ENCODE peak calls at places on chromosomes 11 and 22, in four cellular contexts. V is Daoy; I is upper lobe of right lung; S is activated naive CD8-positive, alpha-beta T cell treated with anti-CD3 and anti-CD28 coated beads, Interleukin-2, amount 10 ng/mL, durations not matched to agents 7 days and 5 days. N is an unnamed sample.

GRCh38 chr22:19942071-19942885 is 660 bp upstream of the TXNRD2 start:
- DNase-seq in V (no peak), I (peak), S (peak), N (peak)

GRCh38 chr22:47411006-47411405 is 648.6 kb downstream of the TBC1D22A start:
- DNase-seq in V (no peak), I (peak), S (no peak), N (no peak)

GRCh38 chr22:31610611-31611010 is 51.4 kb downstream of the PISD start:
- DNase-seq in V (no peak), I (no peak), S (no peak), N (no peak)

GRCh38 chr11:120467627-120468026 is 43.9 kb upstream of the GRIK4 start:
- DNase-seq in V (peak), I (no peak), S (no peak), N (no peak)

GRCh38 chr11:70415176-70415575 is 16.8 kb downstream of the CTTN start:
- DNase-seq in V (no peak), I (no peak), S (no peak), N (no peak)

GRCh38 chr11:16000065-16000464 is 356.3 kb downstream of the SOX6 start:
- DNase-seq in V (no peak), I (no peak), S (no peak), N (no peak)

GRCh38 chr11:66976925-66977324 is 1.8 kb downstream of the C11orf86 start:
- DNase-seq in V (no peak), I (no peak), S (no peak), N (no peak)

GRCh38 chr11:67370351-67371076 is 2.9 kb downstream of the CLCF1 start:
- DNase-seq in V (no peak), I (no peak), S (no peak), N (no peak)

GRCh38 chr22:37211853-37212173 is 464 bp downstream of the SSTR3 start:
- DNase-seq in V (no peak), I (no peak), S (no peak), N (no peak)

GRCh38 chr22:38864361-38865191 is 7.4 kb downstream of the CBX6 start:
- DNase-seq in V (no peak), I (peak), S (peak), N (no peak)

GRCh38 chr11:4991066-4991465 is 3.6 kb upstream of the OR51L1 start:
- DNase-seq in V (no peak), I (no peak), S (no peak), N (peak)

GRCh38 chr11:78371221-78371899 is 46.3 kb downstream of the GAB2 start:
- DNase-seq in V (no peak), I (no peak), S (no peak), N (no peak)

GRCh38 chr11:48012051-48012391 is 31.7 kb downstream of the PTPRJ start:
- DNase-seq in V (no peak), I (no peak), S (peak), N (no peak)

GRCh38 chr11:9461068-9461759 is 402 bp downstream of the ZNF143 start:
- DNase-seq in V (peak), I (peak), S (peak), N (peak)

GRCh38 chr11:12318791-12319733 is 58.3 kb upstream of the PARVA start:
- DNase-seq in V (no peak), I (no peak), S (no peak), N (peak)

GRCh38 chr11:12961615-12962014 is 47.5 kb upstream of the RASSF10 start:
- DNase-seq in V (no peak), I (no peak), S (no peak), N (no peak)

GRCh38 chr11:120601566-120601965 is 90.0 kb downstream of the GRIK4 start:
- DNase-seq in V (peak), I (no peak), S (no peak), N (no peak)

GRCh38 chr11:40139507-40139906 is 1319.9 kb downstream of the LRRC4C start:
- DNase-seq in V (no peak), I (no peak), S (no peak), N (no peak)

GRCh38 chr11:117877120-117877784 is 794 bp upstream of the FXYD6 start:
- DNase-seq in V (no peak), I (no peak), S (no peak), N (no peak)

GRCh38 chr11:14380947-14381555 is 22.1 kb upstream of the RRAS2 start:
- DNase-seq in V (peak), I (peak), S (peak), N (peak)

GRCh38 chr22:25525376-25525775 is 39.1 kb upstream of the GRK3 start:
- DNase-seq in V (no peak), I (no peak), S (no peak), N (no peak)

GRCh38 chr11:128775513-128775912 is 81.6 kb downstream of the FLI1 start:
- DNase-seq in V (no peak), I (no peak), S (no peak), N (no peak)

GRCh38 chr11:81494431-81494830 is 1239.2 kb downstream of the FAM181B start:
- DNase-seq in V (no peak), I (no peak), S (no peak), N (no peak)

N was measured in MM.1S.